ENCODE peak calls at places on chromosomes 16 and 17, in five cellular contexts. I, O, B, S and C are unnamed samples. For H3K36me3, the result is how much of the 10 kb centered on the place peaks cover.

GRCh38 chr16:87942680-87943079 is 6.4 kb upstream of the CA5A start:
- DNase-seq in O (no peak), B (no peak), S (no peak), I (no peak), C (no peak)

GRCh38 chr16:57091990-57092785 is at the start of gene CPNE2:
- DNase-seq in S (peak), B (peak), O (peak), I (peak), C (peak)

GRCh38 chr16:72105978-72106377 is 12.3 kb downstream of the DHX38 start:
- DNase-seq in I (no peak), O (no peak), S (no peak), B (no peak), C (no peak)

GRCh38 chr17:56973520-56973919 is 4.4 kb upstream of the SCPEP1 start:
- DNase-seq in B (no peak), I (no peak), O (no peak), S (no peak), C (peak)

GRCh38 chr17:40321502-40322416 is 12.8 kb downstream of the RARA start:
- DNase-seq in B (peak), O (peak), I (no peak), S (no peak), C (no peak)

GRCh38 chr16:676565-677297 is 1.3 kb downstream of the RHBDL1 start:
- DNase-seq in I (no peak), B (peak), S (no peak), O (peak), C (peak)

GRCh38 chr17:69414408-69415274 is at the start of gene MAP2K6:
- DNase-seq in I (peak), O (peak), S (peak), B (peak), C (peak)

GRCh38 chr17:13477180-13477611 is 124.5 kb downstream of the HS3ST3A1 start:
- DNase-seq in B (no peak), O (no peak), I (peak), S (no peak), C (no peak)

GRCh38 chr17:29653995-29654714 is 31.4 kb upstream of the CORO6 start:
- DNase-seq in B (no peak), O (no peak), S (no peak), I (peak), C (no peak)

GRCh38 chr17:40327735-40328385 is 18.9 kb downstream of the RARA start:
- DNase-seq in I (no peak), O (no peak), S (no peak), B (no peak), C (no peak)

GRCh38 chr17:9473716-9474115 is 101.9 kb downstream of the STX8 start:
- DNase-seq in I (peak), B (no peak), S (no peak), O (no peak), C (no peak)

GRCh38 chr17:55540414-55541091 is 29.3 kb upstream of the SMIM36 start:
- DNase-seq in S (no peak), B (no peak), I (peak), O (no peak), C (no peak)

GRCh38 chr17:72126575-72127486 is 6.0 kb downstream of the SOX9 start:
- DNase-seq in S (no peak), I (peak), B (no peak), O (peak), C (peak)

GRCh38 chr16:10466861-10467260 is 81.0 kb downstream of the ATF7IP2 start:
- DNase-seq in B (no peak), S (no peak), I (no peak), O (no peak), C (no peak)

GRCh38 chr17:36149296-36149820 is 27.1 kb downstream of the TBC1D3B start:
- DNase-seq in O (no peak), S (no peak), B (no peak), I (peak), C (no peak)

GRCh38 chr16:1564325-1564724 is 30.9 kb downstream of the TMEM204 start:
- DNase-seq in S (no peak), I (no peak), B (no peak), O (no peak), C (no peak)

GRCh38 chr17:78970834-78971763 is 8.6 kb downstream of the LGALS3BP start:
- DNase-seq in S (peak), B (peak), I (peak), O (peak), C (peak)

GRCh38 chr16:57689772-57690558 is 4.6 kb upstream of the DRC7 start:
- DNase-seq in B (no peak), S (peak), O (no peak), I (peak), C (no peak)

GRCh38 chr17:6749519-6749918 is 6.3 kb upstream of the XAF1 start:
- DNase-seq in S (peak), I (peak), O (no peak), B (no peak), C (no peak)

GRCh38 chr16:30535106-30535776 is 583 bp upstream of the ZNF747 start:
- DNase-seq in I (peak), B (no peak), O (no peak), S (peak), C (no peak)

GRCh38 chr16:66167564-66168291 is 198.8 kb upstream of the CDH5 start:
- DNase-seq in S (no peak), I (peak), O (no peak), B (no peak), C (no peak)

GRCh38 chr16:29876578-29877249 is 13.7 kb upstream of the CDIPT start:
- DNase-seq in S (no peak), B (no peak), I (no peak), O (no peak), C (no peak)

GRCh38 chr17:50593321-50593720 is 32.8 kb downstream of the CACNA1G start:
- DNase-seq in S (no peak), O (peak), I (no peak), B (no peak), C (peak)

GRCh38 chr16:66026211-66026610 is 340.3 kb upstream of the CDH5 start:
- DNase-seq in I (peak), S (no peak), O (no peak), B (no peak), C (peak)

GRCh38 chr16:12538667-12539081 is 265.0 kb downstream of the CPPED1 start:
- DNase-seq in I (no peak), O (no peak), S (no peak), B (no peak), C (no peak)

DNA sequence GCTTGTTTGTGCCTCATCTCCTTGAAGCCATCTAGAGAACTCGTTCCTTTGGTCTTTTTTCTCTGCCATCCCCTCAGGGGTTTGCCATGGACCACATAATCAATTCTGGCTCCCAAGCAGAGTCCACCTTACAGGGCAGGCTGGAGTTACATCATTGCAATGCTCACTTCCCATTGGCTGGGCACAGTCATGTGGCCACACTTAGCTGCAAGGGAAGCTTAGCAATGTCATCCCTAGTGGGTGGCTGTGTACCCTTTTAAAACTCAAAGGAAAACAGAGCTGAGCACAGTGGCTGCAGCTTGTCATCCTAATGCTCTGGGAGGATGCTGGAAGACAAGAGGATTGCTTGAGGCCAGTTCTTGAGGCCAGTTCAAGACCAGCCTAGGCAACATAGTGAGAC is 41.9 kb upstream of the POLR3E start:
- DNase-seq in O (no peak), S (peak), I (no peak), B (no peak), C (no peak)
- H3K36me3 ChIP-seq in O (half or more), S (half or more), I (under half), B (under half), C (under half)

GRCh38 chr17:43861960-43862359 is 15.0 kb downstream of the CD300LG start:
- DNase-seq in S (no peak), I (no peak), B (no peak), O (no peak), C (no peak)
- TF ChIP-seq CTCF in S (no peak), I (no peak), B (no peak), O (no peak), C (no peak)

GRCh38 chr16:3401719-3402397 is 843 bp downstream of the ZNF174 start:
- DNase-seq in I (peak), S (peak), O (no peak), B (no peak), C (no peak)
- H3K36me3 ChIP-seq in I (under half), S (half or more), O (under half), B (under half), C (under half)

GRCh38 chr17:75561927-75562603 is 25.5 kb upstream of the MYO15B start:
- DNase-seq in B (no peak), I (peak), O (peak), S (no peak), C (no peak)
- TF ChIP-seq CTCF in B (no peak), I (no peak), O (no peak), S (no peak), C (no peak)

GRCh38 chr17:18256776-18257175 is 1.8 kb downstream of the FLII start:
- DNase-seq in B (no peak), I (no peak), O (no peak), S (no peak), C (no peak)

GRCh38 chr17:18254888-18255649 is 3.5 kb downstream of the FLII start:
- DNase-seq in I (no peak), S (no peak), B (no peak), O (no peak), C (no peak)

GRCh38 chr17:18257268-18257681 is 1.3 kb downstream of the FLII start:
- DNase-seq in B (no peak), O (peak), S (no peak), I (no peak), C (peak)

GRCh38 chr17:18257747-18258355 is 687 bp downstream of the FLII start:
- DNase-seq in B (peak), O (peak), S (peak), I (peak), C (peak)

DNA sequence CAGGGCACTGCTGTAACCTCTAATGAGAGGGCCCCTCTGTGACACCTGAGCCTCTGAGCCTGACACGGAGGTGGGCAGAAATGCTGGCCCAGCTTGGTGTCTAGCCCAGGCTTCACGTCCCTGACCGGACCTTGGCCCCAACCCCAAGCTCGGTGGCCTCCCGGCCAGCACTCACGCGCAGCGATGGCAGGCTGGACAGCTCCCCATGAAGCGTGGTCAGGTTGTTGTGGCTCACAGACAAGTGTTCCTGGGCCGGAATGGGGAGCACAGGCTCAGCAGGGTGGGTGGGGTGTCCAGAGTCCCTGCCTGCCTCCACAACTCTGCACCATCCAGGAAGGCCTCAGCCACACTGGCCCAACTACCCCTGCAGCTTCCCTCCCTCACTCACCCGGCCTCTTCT is 2.2 kb downstream of the FLII start:
- DNase-seq in I (no peak), B (no peak), O (no peak), S (no peak), C (no peak)
- H3K36me3 ChIP-seq in I (under half), B (under half), O (half or more), S (under half), C (under half)

DNA sequence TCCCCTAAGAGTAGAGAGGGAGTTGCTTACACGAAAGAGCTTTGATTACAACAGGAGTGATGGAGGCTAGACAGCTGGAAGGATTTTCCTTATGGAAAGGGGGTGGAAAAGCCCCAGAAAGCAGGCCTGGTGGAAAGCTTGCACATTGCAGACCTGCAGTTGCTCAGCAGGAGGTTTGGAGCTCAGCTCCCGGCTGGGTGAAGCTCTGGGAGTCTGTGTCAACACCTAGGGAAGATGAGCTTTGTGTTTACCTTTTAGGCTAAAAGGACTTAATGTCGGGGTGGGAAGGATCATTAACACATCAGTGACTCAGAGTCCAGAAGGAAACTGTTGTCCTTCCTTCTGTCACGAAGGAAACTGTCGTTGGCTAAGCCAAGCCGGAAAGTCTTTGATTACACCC is 48.1 kb downstream of the RAP1GAP2 start:
- DNase-seq in O (no peak), S (no peak), I (peak), B (no peak), C (no peak)
- TF ChIP-seq CTCF in O (no peak), S (no peak), I (no peak), B (no peak), C (no peak)